ENCODE peak calls at places on chromosomes 12 and 14, in four cellular contexts. One of them, this sample, is unnamed. For H3K27me3, the result is how much of the 10 kb centered on the place peaks cover.

GRCh38 chr14:48261436-48261835 is 586.0 kb upstream of the MDGA2 start:
- DNase-seq in adrenal gland: no peak
- DNase-seq in aorta: no peak
- DNase-seq in fibroblast of lung: no peak
- DNase-seq in this sample: no peak

GRCh38 chr12:49055978-49056754 is 4.4 kb downstream of the KMT2D start:
- DNase-seq in aorta: no peak
- DNase-seq in adrenal gland: peak
- DNase-seq in fibroblast of lung: peak
- DNase-seq in this sample: peak

GRCh38 chr12:130990034-130990433 is 36.3 kb downstream of the ADGRD1 start:
- DNase-seq in fibroblast of lung: no peak
- DNase-seq in aorta: peak
- DNase-seq in adrenal gland: no peak
- DNase-seq in this sample: no peak

GRCh38 chr14:103273145-103273846 is 60.7 kb upstream of the EIF5 start:
- DNase-seq in aorta: peak
- DNase-seq in adrenal gland: no peak
- DNase-seq in fibroblast of lung: no peak
- DNase-seq in this sample: peak

GRCh38 chr12:51421266-51421884 is 3.3 kb upstream of the SLC4A8 start:
- DNase-seq in fibroblast of lung: peak
- DNase-seq in aorta: no peak
- DNase-seq in adrenal gland: peak
- DNase-seq in this sample: peak

GRCh38 chr14:64947710-64948611 is 5.4 kb upstream of the GPX2 start:
- DNase-seq in fibroblast of lung: no peak
- DNase-seq in aorta: no peak
- DNase-seq in adrenal gland: no peak
- DNase-seq in this sample: peak

GRCh38 chr12:132166801-132167591 is 22.7 kb downstream of the NOC4L start:
- DNase-seq in fibroblast of lung: no peak
- DNase-seq in adrenal gland: no peak
- DNase-seq in aorta: no peak
- DNase-seq in this sample: no peak

GRCh38 chr14:102226356-102227125 is 78.4 kb downstream of the MOK start:
- DNase-seq in adrenal gland: no peak
- DNase-seq in fibroblast of lung: no peak
- DNase-seq in aorta: peak
- DNase-seq in this sample: no peak

GRCh38 chr12:132491349-132491663 is 1.4 kb downstream of the FBRSL1 start:
- DNase-seq in adrenal gland: no peak
- DNase-seq in fibroblast of lung: no peak
- DNase-seq in aorta: no peak
- DNase-seq in this sample: peak

GRCh38 chr14:51430600-51430999 is 190.6 kb downstream of the TMX1 start:
- DNase-seq in fibroblast of lung: peak
- DNase-seq in aorta: no peak
- DNase-seq in adrenal gland: no peak
- DNase-seq in this sample: no peak

GRCh38 chr12:109757671-109758265 is 44.1 kb downstream of the FAM222A start:
- DNase-seq in adrenal gland: peak
- DNase-seq in aorta: peak
- DNase-seq in fibroblast of lung: no peak
- DNase-seq in this sample: no peak

GRCh38 chr12:117042171-117042809 is 56.9 kb downstream of the TESC start:
- DNase-seq in fibroblast of lung: peak
- DNase-seq in adrenal gland: peak
- DNase-seq in aorta: no peak
- DNase-seq in this sample: peak

GRCh38 chr12:39102474-39103209 is 197.3 kb upstream of the CPNE8 start:
- DNase-seq in aorta: no peak
- DNase-seq in fibroblast of lung: peak
- DNase-seq in adrenal gland: no peak
- DNase-seq in this sample: no peak

GRCh38 chr14:78997811-78998210 is 827.6 kb downstream of the NRXN3 start:
- DNase-seq in adrenal gland: peak
- DNase-seq in aorta: no peak
- DNase-seq in fibroblast of lung: peak
- DNase-seq in this sample: no peak

GRCh38 chr14:82676403-82676802 is 1142.8 kb upstream of the SEL1L start:
- DNase-seq in adrenal gland: no peak
- DNase-seq in aorta: no peak
- DNase-seq in fibroblast of lung: no peak
- DNase-seq in this sample: no peak

GRCh38 chr12:51517800-51518199 is 73.2 kb upstream of the SCN8A start:
- DNase-seq in aorta: no peak
- DNase-seq in adrenal gland: no peak
- DNase-seq in fibroblast of lung: no peak
- DNase-seq in this sample: no peak

GRCh38 chr12:110001596-110001995 is 2.4 kb downstream of the ANKRD13A start:
- DNase-seq in adrenal gland: no peak
- DNase-seq in fibroblast of lung: peak
- DNase-seq in aorta: no peak
- DNase-seq in this sample: no peak

GRCh38 chr14:101004954-101005353 is 101.4 kb upstream of the RTL1 start:
- DNase-seq in fibroblast of lung: peak
- DNase-seq in adrenal gland: peak
- DNase-seq in aorta: peak
- DNase-seq in this sample: no peak

GRCh38 chr14:54294802-54295201 is 102.0 kb upstream of the CDKN3 start:
- DNase-seq in aorta: no peak
- DNase-seq in adrenal gland: no peak
- DNase-seq in fibroblast of lung: no peak
- DNase-seq in this sample: no peak
- H3K27me3 ChIP-seq in aorta: under half
- H3K27me3 ChIP-seq in adrenal gland: under half
- H3K27me3 ChIP-seq in fibroblast of lung: under half
- H3K27me3 ChIP-seq in this sample: under half

GRCh38 chr12:12587878-12588277 is 23.8 kb upstream of the CREBL2 start:
- DNase-seq in aorta: no peak
- DNase-seq in adrenal gland: no peak
- DNase-seq in fibroblast of lung: no peak
- DNase-seq in this sample: no peak
- H3K27ac ChIP-seq in aorta: no peak
- H3K27ac ChIP-seq in adrenal gland: peak
- H3K27ac ChIP-seq in fibroblast of lung: no peak
- H3K27ac ChIP-seq in this sample: no peak

GRCh38 chr12:53990311-53991076 is 5.5 kb downstream of the HOXC10 start:
- DNase-seq in aorta: no peak
- DNase-seq in fibroblast of lung: no peak
- DNase-seq in adrenal gland: no peak
- DNase-seq in this sample: no peak
- H3K27me3 ChIP-seq in aorta: under half
- H3K27me3 ChIP-seq in fibroblast of lung: half or more
- H3K27me3 ChIP-seq in adrenal gland: half or more
- H3K27me3 ChIP-seq in this sample: under half

GRCh38 chr12:93825501-93825888 is 148.3 kb downstream of the CRADD start:
- DNase-seq in aorta: no peak
- DNase-seq in fibroblast of lung: no peak
- DNase-seq in adrenal gland: no peak
- DNase-seq in this sample: no peak
- H3K27ac ChIP-seq in aorta: no peak
- H3K27ac ChIP-seq in fibroblast of lung: peak
- H3K27ac ChIP-seq in adrenal gland: no peak
- H3K27ac ChIP-seq in this sample: no peak

GRCh38 chr12:128534906-128535305 is 267.9 kb downstream of the TMEM132C start:
- DNase-seq in fibroblast of lung: no peak
- DNase-seq in aorta: no peak
- DNase-seq in adrenal gland: no peak
- DNase-seq in this sample: no peak

GRCh38 chr12:128543493-128543892 is 276.5 kb downstream of the TMEM132C start:
- DNase-seq in fibroblast of lung: no peak
- DNase-seq in adrenal gland: no peak
- DNase-seq in aorta: no peak
- DNase-seq in this sample: no peak

GRCh38 chr12:128542844-128543243 is 275.9 kb downstream of the TMEM132C start:
- DNase-seq in fibroblast of lung: no peak
- DNase-seq in adrenal gland: no peak
- DNase-seq in aorta: no peak
- DNase-seq in this sample: peak

DNA sequence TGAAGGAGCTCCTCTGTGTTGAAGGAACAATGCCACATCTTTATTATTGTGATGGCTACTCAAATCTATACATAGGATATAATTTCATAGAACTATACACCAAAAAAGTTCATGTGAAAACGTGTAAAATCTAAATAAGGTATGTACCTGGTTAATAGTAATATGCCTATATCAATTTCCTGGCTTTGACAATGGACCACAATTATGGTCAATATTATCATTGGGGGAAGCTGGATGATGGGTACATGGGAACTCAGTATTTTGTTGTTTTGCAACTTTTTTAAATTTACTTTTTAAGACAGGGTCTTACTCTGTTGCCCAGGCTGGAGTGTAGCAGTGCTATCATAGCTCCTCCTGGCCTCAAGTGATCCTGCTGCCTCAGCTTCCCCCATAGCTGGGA is 270.7 kb downstream of the TMEM132C start:
- DNase-seq in adrenal gland: no peak
- DNase-seq in fibroblast of lung: no peak
- DNase-seq in aorta: no peak
- DNase-seq in this sample: no peak
- H3K27me3 ChIP-seq in adrenal gland: under half
- H3K27me3 ChIP-seq in fibroblast of lung: under half
- H3K27me3 ChIP-seq in aorta: under half
- H3K27me3 ChIP-seq in this sample: under half

DNA sequence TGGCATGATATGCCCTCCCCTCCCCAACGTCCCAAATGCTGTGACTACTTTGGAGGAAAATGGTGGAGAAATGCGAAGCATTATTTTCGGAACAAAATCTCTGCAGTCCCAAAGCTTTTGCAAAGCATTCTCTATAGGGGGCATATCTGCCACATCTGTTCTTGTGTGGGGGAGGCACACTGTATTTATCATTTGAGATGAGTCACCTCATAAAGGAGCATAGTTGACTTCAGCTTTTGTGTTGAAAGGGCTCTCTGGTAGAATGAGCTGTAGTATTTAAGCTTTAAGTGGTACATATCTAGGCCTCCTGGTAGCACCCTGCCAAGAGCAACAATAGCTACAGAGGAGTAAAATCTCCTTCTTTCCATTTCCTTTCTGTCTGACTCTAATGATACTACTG is 447.5 kb downstream of the ADAMTS20 start:
- DNase-seq in adrenal gland: no peak
- DNase-seq in aorta: no peak
- DNase-seq in fibroblast of lung: peak
- DNase-seq in this sample: no peak
- H3K27ac ChIP-seq in adrenal gland: no peak
- H3K27ac ChIP-seq in aorta: no peak
- H3K27ac ChIP-seq in fibroblast of lung: no peak
- H3K27ac ChIP-seq in this sample: no peak

DNA sequence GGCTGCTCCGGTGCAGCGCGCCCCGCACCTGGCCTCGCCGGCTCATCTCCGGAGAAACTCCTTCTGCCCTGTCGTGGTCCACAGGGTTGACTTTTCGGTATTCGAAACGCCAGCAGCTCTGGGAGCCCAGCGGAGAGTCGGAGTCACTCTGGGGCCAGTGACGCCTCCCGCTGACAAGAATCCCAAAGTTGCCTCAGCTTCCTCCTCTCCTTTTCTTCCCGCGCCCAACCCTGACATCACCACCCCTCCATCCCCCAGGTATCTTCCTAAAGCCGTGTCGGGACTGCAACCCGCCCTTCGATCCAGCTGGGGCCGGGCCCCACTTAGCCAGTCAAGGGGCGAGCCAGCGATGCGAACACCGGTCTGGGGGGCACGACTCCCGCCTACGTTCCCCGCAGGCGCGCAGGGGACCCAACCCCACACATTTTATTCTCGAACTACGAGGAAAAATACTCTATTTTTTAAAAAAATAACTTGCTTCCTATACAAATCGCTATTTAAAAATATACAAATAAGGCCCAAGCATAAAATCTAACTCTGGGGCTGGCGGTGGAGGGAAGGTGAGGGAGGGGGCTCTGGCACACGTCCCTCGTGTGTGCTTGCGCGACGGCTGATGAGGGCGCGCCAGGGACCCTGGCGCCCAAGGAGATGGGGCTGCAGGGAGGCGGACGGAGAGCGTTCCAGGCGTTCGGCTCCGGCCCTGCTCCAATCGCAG is 2.1 kb downstream of the NKX2-8 start:
- DNase-seq in aorta: no peak
- DNase-seq in adrenal gland: no peak
- DNase-seq in fibroblast of lung: no peak
- DNase-seq in this sample: no peak
- H3K27me3 ChIP-seq in aorta: under half
- H3K27me3 ChIP-seq in adrenal gland: half or more
- H3K27me3 ChIP-seq in fibroblast of lung: half or more
- H3K27me3 ChIP-seq in this sample: under half

DNA sequence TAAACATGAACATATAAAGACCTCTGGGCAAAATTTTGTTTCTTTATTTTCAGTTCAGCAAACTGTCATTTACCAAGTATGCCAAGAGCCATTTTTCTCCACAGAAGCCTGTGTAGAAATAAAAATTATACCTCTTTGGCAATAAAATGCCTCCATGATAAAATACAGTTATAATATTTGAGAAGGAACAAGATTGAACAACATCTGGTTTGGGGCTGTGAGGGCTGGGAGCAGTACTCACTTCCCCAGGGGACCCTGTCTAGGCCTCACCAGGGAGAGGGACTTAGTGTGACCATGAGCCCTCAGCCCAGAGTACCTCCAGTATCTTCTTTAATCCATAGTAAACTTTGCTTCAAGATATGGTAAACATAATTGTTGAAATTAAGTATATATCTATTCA is 65.1 kb downstream of the DAAM1 start:
- DNase-seq in adrenal gland: no peak
- DNase-seq in aorta: no peak
- DNase-seq in fibroblast of lung: no peak
- DNase-seq in this sample: no peak
- H3K27ac ChIP-seq in adrenal gland: peak
- H3K27ac ChIP-seq in aorta: no peak
- H3K27ac ChIP-seq in fibroblast of lung: no peak
- H3K27ac ChIP-seq in this sample: no peak

DNA sequence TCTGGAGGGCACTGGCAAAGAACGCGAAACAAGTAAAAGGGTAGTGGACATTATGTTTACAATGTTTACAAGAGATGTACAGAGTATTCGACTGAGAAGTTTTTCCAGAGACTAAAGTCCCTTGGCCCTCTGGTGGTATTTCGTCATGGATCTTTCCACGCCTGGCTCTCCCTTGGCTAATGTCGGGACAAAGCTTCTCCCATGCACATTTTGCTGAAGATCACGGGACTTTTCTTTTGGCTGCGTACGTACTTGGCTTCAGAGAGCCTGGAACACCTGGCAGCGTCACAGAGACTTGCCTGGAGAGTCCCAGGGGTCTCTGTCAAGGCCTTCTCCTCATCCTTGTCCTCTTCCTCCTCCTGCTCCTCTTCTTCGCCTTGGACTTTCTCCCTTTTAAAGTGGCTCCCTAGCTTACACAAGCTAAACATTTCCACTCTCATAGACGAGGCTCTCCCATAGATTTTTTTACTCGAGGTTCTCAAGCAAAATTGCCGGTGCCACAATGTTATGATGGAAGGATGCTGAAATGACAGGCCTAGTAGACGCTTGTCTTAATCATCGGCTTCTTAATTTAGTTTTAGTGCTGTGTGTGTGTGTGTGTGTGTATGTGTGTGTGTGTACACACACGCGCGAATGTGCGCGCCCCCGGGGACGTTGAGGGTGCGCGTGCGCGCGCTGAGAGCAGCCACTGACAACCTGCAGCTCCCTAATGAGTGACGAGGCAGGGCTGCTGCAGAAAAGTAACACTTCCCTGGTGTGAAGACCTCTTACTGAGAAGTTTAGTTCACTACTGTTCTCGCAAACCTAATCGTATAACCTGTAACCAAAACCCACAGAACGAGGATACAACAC is 4.9 kb upstream of the FOXG1 start:
- DNase-seq in fibroblast of lung: no peak
- DNase-seq in adrenal gland: no peak
- DNase-seq in aorta: no peak
- DNase-seq in this sample: no peak
- H3K27me3 ChIP-seq in fibroblast of lung: half or more
- H3K27me3 ChIP-seq in adrenal gland: half or more
- H3K27me3 ChIP-seq in aorta: under half
- H3K27me3 ChIP-seq in this sample: under half